ENCODE peak calls at places on chromosomes 3 and 15, in seven cellular contexts. Y is Panc1, G is HCT116, T is HepG2, U is SK-N-SH, R is GM12878, Q is K562. S is an unnamed sample.

GRCh38 chr3:189947948-189948723 is 172.6 kb downstream of the P3H2 start:
- DNase-seq in Y (peak), G (no peak), T (no peak), U (no peak), R (peak), Q (no peak), S (no peak)

GRCh38 chr3:145219355-145220196 is 941.4 kb downstream of the PLOD2 start:
- DNase-seq in Y (no peak), G (no peak), T (no peak), U (no peak), R (no peak), Q (no peak), S (no peak)

GRCh38 chr15:48331796-48332641 is 790 bp downstream of the DUT start:
- DNase-seq in Y (no peak), G (peak), T (peak), U (peak), R (no peak), Q (peak), S (peak)

GRCh38 chr3:97817965-97818364 is 3.8 kb upstream of the CRYBG3 start:
- DNase-seq in Y (no peak), G (no peak), T (no peak), U (peak), R (no peak), Q (no peak), S (no peak)

GRCh38 chr3:79568938-79569337 is 198.9 kb downstream of the ROBO1 start:
- DNase-seq in Y (no peak), G (no peak), T (no peak), U (no peak), R (no peak), Q (no peak), S (no peak)

GRCh38 chr3:17154941-17155340 is 270.2 kb downstream of the PLCL2 start:
- DNase-seq in Y (no peak), G (no peak), T (no peak), U (no peak), R (no peak), Q (no peak), S (no peak)

GRCh38 chr3:188558343-188559068 is 404.5 kb downstream of the LPP start:
- DNase-seq in Y (no peak), G (no peak), T (no peak), U (no peak), R (no peak), Q (no peak), S (no peak)

GRCh38 chr3:131361464-131362421 is 19.8 kb upstream of the NUDT16 start:
- DNase-seq in Y (peak), G (peak), T (no peak), U (no peak), R (peak), Q (peak), S (peak)

GRCh38 chr15:76376029-76376428 is 39.5 kb downstream of the ISL2 start:
- DNase-seq in Y (no peak), G (no peak), T (no peak), U (no peak), R (no peak), Q (no peak), S (no peak)

GRCh38 chr3:9351709-9352126 is 11.1 kb upstream of the THUMPD3 start:
- DNase-seq in Y (no peak), G (peak), T (no peak), U (no peak), R (no peak), Q (no peak), S (no peak)

GRCh38 chr3:61718565-61718964 is 157.2 kb downstream of the PTPRG start:
- DNase-seq in Y (no peak), G (no peak), T (no peak), U (no peak), R (no peak), Q (no peak), S (no peak)

GRCh38 chr3:61715886-61716527 is 154.6 kb downstream of the PTPRG start:
- DNase-seq in Y (no peak), G (no peak), T (no peak), U (no peak), R (no peak), Q (no peak), S (no peak)

GRCh38 chr3:61719278-61719977 is 158.1 kb downstream of the PTPRG start:
- DNase-seq in Y (no peak), G (no peak), T (no peak), U (no peak), R (no peak), Q (no peak), S (no peak)

DNA sequence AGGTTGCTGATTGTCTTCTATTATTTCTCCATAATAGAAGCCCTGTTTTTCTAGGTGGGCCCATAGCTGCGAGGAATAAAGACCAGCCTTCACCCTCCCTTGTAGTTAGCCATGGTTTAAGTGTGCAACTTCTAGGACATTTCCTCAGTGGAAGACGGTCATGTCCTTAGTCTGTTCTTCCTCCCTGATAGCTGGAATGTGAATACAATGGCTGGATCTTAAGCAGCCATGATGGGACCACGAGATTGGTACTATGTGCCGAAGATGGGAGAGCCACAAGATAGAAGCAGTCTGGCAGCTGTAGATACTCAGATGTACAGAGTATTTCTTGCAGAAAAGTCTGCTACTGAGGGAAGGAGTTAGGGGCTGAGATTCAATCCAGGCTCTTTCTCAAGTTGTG is 152.9 kb downstream of the PTPRG start:
- DNase-seq in Y (no peak), G (no peak), T (no peak), U (no peak), R (no peak), Q (no peak), S (no peak)
- TF ChIP-seq SIN3A in Y (no peak), G (no peak), T (no peak), U (no peak), R (no peak), Q (no peak), S (no peak)

DNA sequence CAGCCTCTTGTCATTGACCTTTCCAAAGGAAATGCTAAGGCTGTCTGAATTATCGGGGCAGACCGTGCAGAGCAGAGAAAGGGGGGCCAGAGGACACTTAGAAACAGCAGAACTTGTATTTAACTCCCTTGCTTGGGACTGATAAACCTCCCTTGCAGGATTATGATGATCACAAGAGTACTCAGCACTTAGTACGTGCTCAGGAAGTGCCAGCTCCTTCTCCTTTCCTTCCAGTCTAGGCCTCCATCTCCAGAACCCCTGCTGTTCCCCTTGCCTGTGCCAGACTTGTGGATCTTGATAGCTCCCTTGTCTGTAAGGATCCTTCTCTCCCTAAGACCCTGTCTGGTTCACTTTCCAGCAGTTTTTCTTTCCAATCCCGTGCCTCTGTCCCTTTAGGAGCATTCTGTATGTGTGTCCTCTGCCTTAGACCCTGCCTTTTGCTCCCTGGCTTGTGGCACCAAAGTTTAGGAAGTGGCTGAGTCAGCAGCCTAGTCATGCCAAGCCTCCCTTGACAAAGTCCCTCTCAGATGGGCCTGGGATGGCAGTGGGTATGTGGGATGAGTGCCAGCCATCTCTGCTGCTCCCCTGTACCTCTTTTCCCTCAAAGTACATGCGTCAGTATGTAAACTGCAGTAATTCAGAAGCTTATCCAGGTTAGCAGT is 795 bp downstream of the SORD start:
- DNase-seq in Y (no peak), G (no peak), T (no peak), U (peak), R (no peak), Q (no peak), S (no peak)
- TF ChIP-seq SIN3A in Y (no peak), G (no peak), T (no peak), U (no peak), R (no peak), Q (no peak), S (no peak)

GRCh38 chr15:35673093-35673573 is 127.2 kb upstream of the DPH6 start:
- DNase-seq in Y (no peak), G (no peak), T (peak), U (no peak), R (no peak), Q (peak), S (no peak)
- TF ChIP-seq SIN3A in Y (no peak), G (no peak), T (no peak), U (no peak), R (no peak), Q (no peak), S (no peak)

GRCh38 chr3:33860355-33861047 is 62.1 kb downstream of the PDCD6IP start:
- DNase-seq in Y (no peak), G (no peak), T (no peak), U (peak), R (no peak), Q (no peak), S (no peak)
- TF ChIP-seq SIN3A in Y (no peak), G (no peak), T (no peak), U (no peak), R (no peak), Q (no peak), S (no peak)

GRCh38 chr3:136444581-136444980 is 194.4 kb downstream of the PCCB start:
- DNase-seq in Y (no peak), G (no peak), T (no peak), U (no peak), R (no peak), Q (no peak), S (no peak)
- TF ChIP-seq SIN3A in Y (no peak), G (no peak), T (no peak), U (no peak), R (no peak), Q (no peak), S (no peak)

S was measured in H1.